ENCODE peak calls at places on chromosomes 3 and 15, in seven cellular contexts. G is ovary, N is fibroblast of lung, O is ascending aorta, W is neural progenitor cell, A is lower lobe of right lung, K is stomach. V is an unnamed sample.

GRCh38 chr3:184155644-184156521 is 706 bp downstream of the DVL3 start:
- DNase-seq in G (no peak), N (peak), O (no peak), W (peak), A (peak), K (no peak), V (no peak)

GRCh38 chr15:35305906-35306305 is 220.8 kb upstream of the NANOGP8 start:
- DNase-seq in G (no peak), N (peak), O (no peak), W (no peak), A (no peak), K (no peak), V (no peak)

GRCh38 chr15:38857814-38858213 is 293.2 kb upstream of the RASGRP1 start:
- DNase-seq in G (no peak), N (no peak), O (no peak), W (no peak), A (no peak), K (no peak), V (no peak)

GRCh38 chr3:194256040-194256945 is 94.8 kb downstream of the CPN2 start:
- DNase-seq in G (no peak), N (no peak), O (no peak), W (no peak), A (peak), K (peak), V (no peak)

GRCh38 chr15:78434134-78434533 is 3.9 kb upstream of the IREB2 start:
- DNase-seq in G (no peak), N (no peak), O (no peak), W (no peak), A (no peak), K (no peak), V (no peak)

GRCh38 chr3:43995929-43996378 is 245.7 kb upstream of the TOPAZ1 start:
- DNase-seq in G (no peak), N (no peak), O (no peak), W (peak), A (no peak), K (no peak), V (no peak)

GRCh38 chr3:161239700-161240099 is 18.6 kb downstream of the NMD3 start:
- DNase-seq in G (no peak), N (peak), O (no peak), W (no peak), A (no peak), K (no peak), V (no peak)

GRCh38 chr3:37221407-37221806 is 47.0 kb upstream of the LRRFIP2 start:
- DNase-seq in G (no peak), N (peak), O (no peak), W (no peak), A (no peak), K (no peak), V (no peak)

GRCh38 chr3:58491506-58492384 is at the start of gene KCTD6:
- DNase-seq in G (peak), N (peak), O (peak), W (peak), A (peak), K (peak), V (peak)

DNA sequence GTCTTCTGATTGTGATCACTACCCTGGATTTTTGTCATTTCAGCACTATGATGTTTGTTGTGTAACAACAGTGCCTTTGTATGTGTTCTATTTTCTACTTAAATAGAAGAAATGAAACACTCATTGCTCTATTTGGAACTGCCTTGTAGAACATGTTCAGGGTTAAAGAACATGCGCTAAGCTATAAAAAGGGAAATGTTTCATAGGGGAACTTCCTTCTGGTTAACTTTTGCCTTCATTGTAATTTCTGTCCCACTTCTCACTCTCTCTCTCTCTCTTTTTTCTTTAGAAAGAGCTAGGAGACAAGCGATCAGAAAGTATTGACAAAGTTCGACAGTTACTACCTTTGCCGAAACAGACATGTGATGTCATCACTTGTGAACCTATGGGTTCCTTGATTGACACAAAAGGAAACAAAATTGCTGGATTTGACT is at the start of gene P2RY12:
- DNase-seq in G (no peak), N (no peak), O (no peak), W (no peak), A (no peak), K (no peak), V (no peak)
- H3K4me3 ChIP-seq in G (peak), N (peak), O (peak), W (no peak), A (peak), K (no peak), V (no peak)

GRCh38 chr15:58742424-58743160 is 6.9 kb downstream of the ADAM10 start:
- DNase-seq in G (no peak), N (peak), O (no peak), W (no peak), A (no peak), K (no peak), V (no peak)

GRCh38 chr15:58738051-58738707 is 11.3 kb downstream of the ADAM10 start:
- DNase-seq in G (no peak), N (peak), O (no peak), W (no peak), A (no peak), K (no peak), V (no peak)

GRCh38 chr15:58741032-58741431 is 8.5 kb downstream of the ADAM10 start:
- DNase-seq in G (no peak), N (no peak), O (no peak), W (no peak), A (no peak), K (no peak), V (no peak)

GRCh38 chr15:58743161-58743502 is 6.4 kb downstream of the ADAM10 start:
- DNase-seq in G (no peak), N (no peak), O (no peak), W (no peak), A (no peak), K (no peak), V (no peak)

DNA sequence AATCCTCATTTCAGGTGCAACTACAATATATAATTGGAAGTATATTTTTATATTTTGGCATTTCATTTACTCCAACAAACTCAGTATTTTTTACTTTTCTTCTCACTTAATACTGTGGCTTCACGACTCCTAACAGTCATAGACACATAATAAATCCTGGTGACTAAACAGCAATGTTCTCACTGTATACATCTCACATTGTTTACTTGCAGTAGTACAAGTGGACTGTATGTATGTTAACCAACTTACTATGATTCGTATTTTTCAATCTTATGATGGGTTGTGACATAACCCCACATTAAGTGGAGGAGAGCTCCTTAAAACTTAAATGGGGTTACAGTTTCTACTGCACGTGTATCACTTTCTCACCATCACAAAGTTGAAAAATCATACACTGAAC is 7.5 kb downstream of the ADAM10 start:
- DNase-seq in G (no peak), N (peak), O (no peak), W (no peak), A (no peak), K (no peak), V (no peak)
- H3K27ac ChIP-seq in G (no peak), N (peak), O (peak), W (no peak), A (no peak), K (no peak), V (no peak)

DNA sequence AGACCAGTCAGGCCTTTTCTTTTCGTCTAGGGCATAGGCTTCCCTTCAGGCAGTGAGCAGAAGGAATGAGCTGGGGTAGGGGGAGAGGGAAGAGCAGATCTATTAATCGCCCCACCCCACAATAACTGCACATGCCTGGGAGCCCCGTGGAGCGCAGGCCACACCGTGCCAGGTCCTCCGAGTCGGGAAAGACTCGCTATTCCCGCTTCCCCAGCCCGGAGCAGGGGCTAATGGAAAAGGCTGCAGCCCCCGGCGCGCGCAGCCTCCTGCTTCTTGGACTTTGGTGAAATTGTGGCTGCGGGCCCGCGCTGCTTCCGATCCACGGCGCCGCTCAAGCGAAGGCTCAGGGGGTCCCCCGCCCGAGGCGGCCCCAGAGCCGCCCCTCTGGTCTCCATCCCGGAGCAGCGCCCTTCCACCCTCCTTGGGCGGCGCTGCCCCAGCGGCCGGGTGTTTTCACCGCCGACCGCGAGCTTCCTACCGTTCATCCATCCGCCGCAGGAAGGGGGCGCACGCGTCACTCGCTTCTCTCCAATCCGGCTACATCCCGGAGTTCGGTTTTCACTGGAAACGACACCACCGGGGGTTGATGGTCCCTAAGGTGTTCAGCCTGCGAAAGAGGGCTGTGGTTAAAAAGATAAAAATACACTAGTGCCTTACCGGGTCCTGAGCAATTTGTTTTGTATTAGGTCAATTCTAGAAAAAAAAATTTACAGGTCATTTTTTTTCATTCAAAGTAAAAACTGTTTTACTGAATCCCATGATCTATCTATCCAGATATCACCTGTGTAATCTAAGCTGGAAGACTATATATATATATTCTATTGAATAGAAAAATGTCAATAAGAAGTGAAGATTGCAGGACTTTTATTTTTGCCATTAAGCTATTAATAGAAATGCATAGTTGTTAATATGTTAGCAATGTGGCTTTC is 4.4 kb upstream of the SYNM start:
- DNase-seq in G (peak), N (peak), O (no peak), W (peak), A (peak), K (peak), V (peak)
- H3K4me3 ChIP-seq in G (peak), N (peak), O (peak), W (peak), A (peak), K (peak), V (peak)

DNA sequence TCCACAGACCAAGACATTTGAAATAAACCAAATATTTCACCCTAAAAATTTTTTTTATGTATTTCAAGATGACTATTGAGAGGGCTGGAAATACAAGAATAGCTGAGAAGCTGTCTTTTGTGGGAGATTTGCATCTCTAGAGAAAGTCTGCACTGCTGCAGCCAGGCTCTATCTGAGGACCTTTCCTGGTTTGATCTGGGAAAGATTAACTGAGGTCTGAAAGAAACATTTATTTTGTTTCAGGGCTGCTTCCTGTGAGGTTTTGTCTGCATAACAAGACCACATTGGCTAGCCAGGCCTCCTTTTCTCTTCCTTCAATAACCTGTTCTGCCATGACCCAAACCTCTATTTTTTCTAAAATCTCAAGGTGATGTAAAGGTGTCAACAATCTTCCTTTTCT is 117.5 kb upstream of the ARHGEF26 start:
- DNase-seq in G (no peak), N (no peak), O (no peak), W (no peak), A (no peak), K (no peak), V (no peak)
- H3K27ac ChIP-seq in G (no peak), N (no peak), O (no peak), W (peak), A (no peak), K (no peak), V (no peak)

GRCh38 chr3:128432898-128433629 is 33.6 kb downstream of the DNAJB8 start:
- DNase-seq in G (no peak), N (no peak), O (no peak), W (peak), A (no peak), K (no peak), V (no peak)
- H3K4me3 ChIP-seq in G (peak), N (peak), O (peak), W (peak), A (peak), K (peak), V (peak)

GRCh38 chr15:73696641-73697001 is 12.4 kb downstream of the CD276 start:
- DNase-seq in G (no peak), N (no peak), O (no peak), W (no peak), A (no peak), K (no peak), V (no peak)
- H3K27ac ChIP-seq in G (peak), N (peak), O (no peak), W (no peak), A (peak), K (peak), V (peak)

DNA sequence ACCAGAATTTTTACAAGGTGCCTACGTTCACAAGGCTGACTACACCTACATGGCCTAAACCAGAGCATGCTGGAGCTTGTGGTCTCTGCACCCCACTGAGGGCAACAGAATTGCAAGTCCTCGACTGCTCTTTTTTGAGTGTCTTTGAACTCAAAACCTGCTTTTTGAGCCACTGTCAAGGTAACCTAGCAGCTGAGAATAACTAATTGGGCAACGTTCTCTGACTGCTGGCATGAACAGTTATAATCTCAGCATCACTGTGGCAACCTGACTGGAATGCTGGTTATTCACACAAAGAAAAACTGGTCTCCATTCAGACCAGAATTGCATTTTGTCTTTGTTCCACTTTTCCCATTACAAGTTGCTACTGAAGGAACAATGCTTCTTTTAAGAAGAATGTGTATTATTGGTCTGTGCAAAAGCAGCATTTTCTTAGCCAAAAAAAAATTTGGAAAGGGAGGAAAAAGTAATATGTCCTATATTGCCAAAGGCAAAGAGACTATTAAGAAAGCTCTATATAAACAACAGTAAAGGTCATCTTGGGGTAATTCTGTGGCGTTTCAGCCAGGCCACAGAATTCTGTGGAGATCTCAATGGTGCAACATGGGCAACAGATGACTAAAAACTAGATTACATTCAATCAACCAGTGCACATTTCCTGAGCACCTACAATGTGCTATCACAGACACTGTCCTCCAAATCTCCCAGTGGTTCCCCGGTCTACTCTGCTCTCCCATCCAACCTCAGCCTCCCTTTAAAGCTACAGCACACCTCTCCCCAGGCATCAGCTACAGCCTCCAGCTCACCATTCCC is 76.8 kb downstream of the TNIK start:
- DNase-seq in G (no peak), N (peak), O (no peak), W (peak), A (no peak), K (no peak), V (no peak)
- H3K4me3 ChIP-seq in G (no peak), N (no peak), O (no peak), W (no peak), A (no peak), K (no peak), V (no peak)

DNA sequence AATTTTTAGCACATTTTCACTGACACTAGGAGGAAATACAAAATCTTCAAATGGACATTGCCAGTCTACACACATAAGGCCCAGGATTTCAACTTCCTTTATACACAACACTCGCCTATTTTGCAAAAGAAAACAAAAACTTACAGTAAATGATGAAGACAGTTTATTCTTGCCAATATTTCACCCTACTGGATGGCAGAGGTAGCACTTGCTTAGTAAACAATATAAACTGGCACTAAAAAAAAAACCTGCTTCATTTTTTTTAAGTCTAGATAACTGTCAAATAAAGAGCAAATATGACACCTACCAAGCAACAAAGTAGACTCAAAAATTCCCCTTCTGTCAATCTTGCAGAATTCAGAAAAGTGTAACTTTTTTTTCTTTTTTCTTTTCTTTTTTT is 204.0 kb downstream of the VPS13C start:
- DNase-seq in G (no peak), N (no peak), O (no peak), W (no peak), A (no peak), K (no peak), V (no peak)
- H3K27ac ChIP-seq in G (no peak), N (no peak), O (no peak), W (no peak), A (no peak), K (no peak), V (no peak)

DNA sequence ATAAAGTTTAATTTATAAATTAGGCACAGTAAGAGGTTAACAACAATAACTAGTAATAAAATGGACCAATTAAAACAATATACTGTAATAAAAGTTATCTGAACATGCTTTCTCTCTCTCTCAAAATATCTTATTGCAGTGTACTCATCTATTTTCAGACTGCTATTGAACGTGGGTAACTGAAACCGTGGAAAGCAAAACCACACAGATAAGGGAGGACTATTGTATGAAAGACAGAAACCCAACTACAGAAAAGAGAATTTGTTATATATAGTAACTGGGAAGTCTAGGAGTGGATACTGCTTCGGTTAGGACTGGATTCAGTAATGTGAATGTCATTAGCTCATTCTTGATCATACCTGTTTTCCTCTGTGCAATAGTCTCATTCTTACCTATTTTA is 119.3 kb upstream of the DAZL start:
- DNase-seq in G (no peak), N (no peak), O (no peak), W (no peak), A (no peak), K (no peak), V (no peak)
- H3K4me3 ChIP-seq in G (no peak), N (no peak), O (no peak), W (no peak), A (no peak), K (no peak), V (no peak)

DNA sequence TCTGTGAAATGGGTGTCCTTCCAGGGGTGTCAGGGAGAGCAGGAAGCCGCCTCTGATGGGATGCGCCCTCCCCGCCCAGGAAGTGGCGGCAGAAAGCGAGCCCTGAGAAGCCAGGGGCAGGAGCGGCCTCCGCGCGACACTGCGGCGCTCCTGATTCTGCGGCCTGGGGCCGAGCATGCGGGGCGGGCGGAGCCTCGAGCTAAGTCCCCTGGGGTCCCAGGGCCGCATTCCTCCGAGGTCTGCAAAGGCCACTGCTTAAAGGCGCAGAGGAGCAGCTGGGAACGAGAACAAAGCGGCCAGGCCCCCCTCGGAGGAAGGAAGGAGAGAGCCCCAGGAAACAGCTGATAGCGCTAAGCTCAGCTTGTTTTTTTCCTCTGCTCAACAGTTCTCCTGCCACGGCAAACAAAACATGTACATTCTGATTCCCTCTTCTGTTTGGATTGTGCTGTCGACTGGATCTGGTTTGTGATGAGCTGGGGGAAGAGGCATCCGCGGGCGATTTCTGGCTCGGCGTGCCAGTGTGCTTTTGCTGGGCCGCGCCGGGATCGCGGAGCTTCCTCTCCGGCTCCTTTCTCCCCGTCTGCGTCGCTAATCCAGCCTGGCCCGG is 34.1 kb downstream of the GRK7 start:
- DNase-seq in G (peak), N (peak), O (no peak), W (peak), A (peak), K (peak), V (peak)
- H3K27ac ChIP-seq in G (peak), N (peak), O (peak), W (peak), A (peak), K (peak), V (peak)